ENCODE peak calls at places on chromosomes 3 and 15, in eight cellular contexts. One of them, this sample, is unnamed.

GRCh38 chr15:29613951-29614382 is 208.3 kb downstream of the TJP1 start:
- DNase-seq in stimulated activated CD4-positive, alpha-beta T cell treated with anti-CD3 and anti-CD28 coated beads, Interleukin-1b, Interleukin-23, amount 100 ng/mL, for 1 hour: no peak
- DNase-seq in right lobe of liver: no peak
- DNase-seq in NCI-H1092: peak
- DNase-seq in body of pancreas: peak
- DNase-seq in ascending aorta: no peak
- DNase-seq in AG04450: no peak
- DNase-seq in ureter: no peak
- DNase-seq in this sample: no peak

GRCh38 chr3:80770106-80771079 is 991.1 kb downstream of the GBE1 start:
- DNase-seq in stimulated activated CD4-positive, alpha-beta T cell treated with anti-CD3 and anti-CD28 coated beads, Interleukin-1b, Interleukin-23, amount 100 ng/mL, for 1 hour: no peak
- DNase-seq in ascending aorta: no peak
- DNase-seq in ureter: no peak
- DNase-seq in NCI-H1092: no peak
- DNase-seq in AG04450: no peak
- DNase-seq in right lobe of liver: no peak
- DNase-seq in body of pancreas: peak
- DNase-seq in this sample: no peak

GRCh38 chr15:73228128-73228646 is 140.6 kb downstream of the HCN4 start:
- DNase-seq in stimulated activated CD4-positive, alpha-beta T cell treated with anti-CD3 and anti-CD28 coated beads, Interleukin-1b, Interleukin-23, amount 100 ng/mL, for 1 hour: no peak
- DNase-seq in right lobe of liver: no peak
- DNase-seq in body of pancreas: no peak
- DNase-seq in AG04450: no peak
- DNase-seq in NCI-H1092: no peak
- DNase-seq in ascending aorta: no peak
- DNase-seq in ureter: no peak
- DNase-seq in this sample: no peak

GRCh38 chr3:68878962-68879361 is 53.4 kb downstream of the TAFA4 start:
- DNase-seq in body of pancreas: no peak
- DNase-seq in stimulated activated CD4-positive, alpha-beta T cell treated with anti-CD3 and anti-CD28 coated beads, Interleukin-1b, Interleukin-23, amount 100 ng/mL, for 1 hour: no peak
- DNase-seq in ascending aorta: no peak
- DNase-seq in ureter: no peak
- DNase-seq in NCI-H1092: no peak
- DNase-seq in right lobe of liver: no peak
- DNase-seq in AG04450: no peak
- DNase-seq in this sample: no peak

GRCh38 chr15:31339558-31339895 is 12.9 kb downstream of the KLF13 start:
- DNase-seq in AG04450: no peak
- DNase-seq in body of pancreas: peak
- DNase-seq in ascending aorta: no peak
- DNase-seq in NCI-H1092: no peak
- DNase-seq in stimulated activated CD4-positive, alpha-beta T cell treated with anti-CD3 and anti-CD28 coated beads, Interleukin-1b, Interleukin-23, amount 100 ng/mL, for 1 hour: no peak
- DNase-seq in ureter: no peak
- DNase-seq in right lobe of liver: no peak
- DNase-seq in this sample: no peak

GRCh38 chr3:11634974-11635612 is 8.6 kb downstream of the VGLL4 start:
- DNase-seq in body of pancreas: no peak
- DNase-seq in NCI-H1092: no peak
- DNase-seq in stimulated activated CD4-positive, alpha-beta T cell treated with anti-CD3 and anti-CD28 coated beads, Interleukin-1b, Interleukin-23, amount 100 ng/mL, for 1 hour: no peak
- DNase-seq in ascending aorta: no peak
- DNase-seq in AG04450: no peak
- DNase-seq in right lobe of liver: no peak
- DNase-seq in ureter: no peak
- DNase-seq in this sample: peak

GRCh38 chr3:183478501-183478900 is 50.1 kb upstream of the MCF2L2 start:
- DNase-seq in NCI-H1092: no peak
- DNase-seq in stimulated activated CD4-positive, alpha-beta T cell treated with anti-CD3 and anti-CD28 coated beads, Interleukin-1b, Interleukin-23, amount 100 ng/mL, for 1 hour: no peak
- DNase-seq in right lobe of liver: no peak
- DNase-seq in AG04450: no peak
- DNase-seq in ureter: no peak
- DNase-seq in ascending aorta: no peak
- DNase-seq in body of pancreas: no peak
- DNase-seq in this sample: no peak

GRCh38 chr3:171646357-171647133 is 163.7 kb downstream of the PLD1 start:
- DNase-seq in ascending aorta: no peak
- DNase-seq in body of pancreas: no peak
- DNase-seq in ureter: no peak
- DNase-seq in AG04450: peak
- DNase-seq in right lobe of liver: no peak
- DNase-seq in NCI-H1092: no peak
- DNase-seq in stimulated activated CD4-positive, alpha-beta T cell treated with anti-CD3 and anti-CD28 coated beads, Interleukin-1b, Interleukin-23, amount 100 ng/mL, for 1 hour: no peak
- DNase-seq in this sample: no peak